ENCODE peak calls at places on chromosomes 12 and 14, in ten cellular contexts. T is stimulated activated CD4-positive, alpha-beta T cell treated with anti-CD3 and anti-CD28 coated beads, Interleukin-1b, Interleukin-23, amount 100 ng/mL, for 24 hours; G is activated CD4-positive, alpha-beta T cell treated with anti-CD3 and anti-CD28 coated beads for 4 hours; V is AG09319; E is mesothelial cell of epicardium; R is pancreas; B is caudate nucleus; A is hippocampal formation; W is upper lobe of left lung; J is HEK293T. S is an unnamed sample.
A peak's percentile ranks its signal among the peaks of the same experiment; 100 is the strongest.

GRCh38 chr12:68529869-68530268 is 80.8 kb upstream of the RAP1B start:
- DNase-seq in J (no peak), R (no peak), A (no peak), V (no peak), E (no peak), G (no peak), T (no peak), W (no peak), B (no peak), S (no peak)

GRCh38 chr14:20873370-20874177 is 17.6 kb upstream of the RNASE3 start:
- DNase-seq in R (peak; percentile 79), W (peak; percentile 97), B (no peak), J (peak; percentile 77), E (peak; percentile 32), A (peak; percentile 44), T (peak; percentile 73), G (peak; percentile 72), V (no peak), S (peak; percentile 91)

GRCh38 chr14:72864712-72865365 is 29.1 kb downstream of the DPF3 start:
- DNase-seq in B (no peak), V (no peak), T (no peak), W (no peak), A (no peak), R (no peak), J (no peak), G (no peak), E (no peak), S (no peak)

GRCh38 chr12:107568718-107569117 is 116.9 kb upstream of the PWP1 start:
- DNase-seq in W (no peak), J (no peak), V (no peak), B (no peak), G (no peak), T (no peak), E (no peak), A (no peak), R (no peak), S (no peak)

GRCh38 chr12:128829870-128830504 is 6.2 kb upstream of the SLC15A4 start:
- DNase-seq in W (no peak), A (no peak), G (no peak), T (no peak), E (no peak), R (no peak), J (no peak), V (no peak), B (no peak), S (peak; percentile 48)

GRCh38 chr12:113831016-113831415 is 135.1 kb downstream of the RBM19 start:
- DNase-seq in W (no peak), V (peak; percentile 15), E (no peak), B (no peak), J (no peak), R (no peak), T (no peak), G (no peak), A (no peak), S (no peak)

GRCh38 chr14:53526190-53526589 is 373.1 kb upstream of the DDHD1 start:
- DNase-seq in E (no peak), R (no peak), J (no peak), A (no peak), G (no peak), T (no peak), B (no peak), V (no peak), W (no peak), S (no peak)

GRCh38 chr12:124053855-124054254 is 80.8 kb downstream of the ZNF664 start:
- DNase-seq in W (no peak), T (no peak), A (peak; percentile 55), R (no peak), J (peak; percentile 45), V (peak; percentile 30), G (no peak), E (no peak), B (no peak), S (no peak)

GRCh38 chr14:50855558-50855957 is 16.3 kb upstream of the ABHD12B start:
- DNase-seq in V (no peak), R (no peak), A (no peak), J (no peak), B (no peak), W (no peak), E (no peak), G (no peak), T (no peak), S (no peak)

GRCh38 chr14:22303589-22304195 is 285.3 kb downstream of the DAD1 start:
- DNase-seq in E (no peak), J (no peak), T (no peak), V (no peak), G (no peak), A (peak; percentile 3), B (no peak), R (no peak), W (no peak), S (no peak)

GRCh38 chr12:92096346-92097136 is 49.1 kb downstream of the BTG1 start:
- DNase-seq in E (no peak), V (no peak), J (no peak), A (no peak), R (no peak), B (no peak), T (no peak), G (no peak), W (no peak), S (no peak)

GRCh38 chr12:54311091-54311490 is 10.3 kb upstream of the NFE2 start:
- DNase-seq in V (no peak), G (no peak), E (no peak), A (no peak), R (no peak), W (no peak), T (no peak), B (no peak), J (no peak), S (no peak)

GRCh38 chr14:99792551-99793212 is 531 bp upstream of the EML1 start:
- DNase-seq in J (no peak), W (no peak), R (peak; percentile 45), G (peak; percentile 6), T (no peak), A (peak; percentile 26), E (no peak), V (no peak), B (no peak), S (peak; percentile 58)

GRCh38 chr14:101070540-101071492 is 167.3 kb upstream of the RTL1 start:
- DNase-seq in T (no peak), W (no peak), G (no peak), E (no peak), V (no peak), B (no peak), J (no peak), R (no peak), A (no peak), S (peak; percentile 20)

GRCh38 chr12:51246254-51246853 is 7.7 kb downstream of the DAZAP2 start:
- DNase-seq in A (no peak), E (no peak), R (no peak), G (peak; percentile 36), V (no peak), B (no peak), T (no peak), W (no peak), J (no peak), S (no peak)

GRCh38 chr14:73491256-73491976 is 683 bp downstream of the RIOX1 start:
- DNase-seq in W (peak; percentile 93), R (peak; percentile 67), V (no peak), G (peak; percentile 62), B (no peak), A (peak; percentile 21), T (peak; percentile 51), J (no peak), E (peak; percentile 35), S (peak; percentile 83)

GRCh38 chr14:103628221-103628683 is 759 bp upstream of the KLC1 start:
- DNase-seq in A (no peak), B (peak; percentile 24), W (peak; percentile 93), T (no peak), J (peak; percentile 46), G (no peak), R (peak; percentile 77), E (peak; percentile 40), V (peak; percentile 52), S (peak; percentile 61)

GRCh38 chr12:13504074-13504473 is 307.5 kb downstream of the EMP1 start:
- DNase-seq in J (no peak), A (no peak), E (no peak), V (no peak), G (no peak), R (no peak), T (no peak), B (no peak), W (no peak), S (no peak)

GRCh38 chr12:2294651-2295475 is 242.1 kb downstream of the CACNA1C start:
- DNase-seq in W (peak; percentile 41), G (no peak), T (no peak), B (no peak), E (no peak), A (no peak), V (peak; percentile 37), R (no peak), J (no peak), S (no peak)

GRCh38 chr12:24232531-24232930 is 283.1 kb upstream of the SOX5 start:
- DNase-seq in T (no peak), V (no peak), R (no peak), J (no peak), A (no peak), W (no peak), E (no peak), G (no peak), B (no peak), S (no peak)

GRCh38 chr12:124514145-124514995 is 53.0 kb downstream of the NCOR2 start:
- DNase-seq in R (no peak), B (no peak), W (no peak), A (no peak), V (no peak), J (no peak), G (no peak), E (no peak), T (no peak), S (no peak)

GRCh38 chr12:76698966-76699365 is 64.9 kb upstream of the ZDHHC17 start:
- DNase-seq in B (no peak), T (no peak), G (no peak), V (no peak), R (no peak), W (no peak), E (no peak), J (no peak), A (no peak), S (no peak)

GRCh38 chr12:98745578-98746391 is 100.7 kb downstream of the APAF1 start:
- DNase-seq in E (no peak), J (no peak), G (peak; percentile 9), W (peak; percentile 87), R (no peak), B (no peak), T (no peak), A (no peak), V (no peak), S (peak; percentile 66)

GRCh38 chr12:41333988-41334387 is 145.9 kb downstream of the PDZRN4 start:
- DNase-seq in T (no peak), E (no peak), A (no peak), R (no peak), G (no peak), B (no peak), W (no peak), J (no peak), V (no peak), S (no peak)

GRCh38 chr14:45082420-45082819 is 1.5 kb upstream of the PRPF39 start:
- DNase-seq in J (no peak), R (no peak), G (no peak), A (no peak), V (no peak), B (no peak), T (no peak), W (no peak), E (no peak), S (no peak)

GRCh38 chr12:19021646-19022045 is 107.9 kb upstream of the PLEKHA5 start:
- DNase-seq in G (no peak), J (no peak), A (no peak), R (no peak), E (no peak), V (no peak), B (no peak), T (no peak), W (no peak), S (no peak)

GRCh38 chr12:110067531-110067930 is 19.2 kb upstream of the C12orf76 start:
- DNase-seq in E (no peak), R (no peak), B (no peak), J (no peak), A (no peak), V (no peak), T (no peak), G (no peak), W (no peak), S (no peak)

GRCh38 chr12:132491349-132491663 is 1.4 kb downstream of the FBRSL1 start:
- DNase-seq in R (peak; percentile 41), V (no peak), J (no peak), E (no peak), T (no peak), G (no peak), B (no peak), A (no peak), W (peak; percentile 60), S (no peak)

S was measured in activated CD8-positive, alpha-beta memory T cell treated with anti-CD3 and anti-CD28 coated beads, Interleukin-2, amount 50 U/mL, for 48 hours.